ENCODE peak calls at places on chromosomes 4 and X, in five cellular contexts. Z is right lobe of liver, P is GM12892, E is uterus, A is ovary. Q is an unnamed sample.
A peak's percentile ranks its signal among the peaks of the same experiment; 100 is the strongest.

GRCh38 chrX:68874076-68874475 is 45.3 kb downstream of the EFNB1 start:
- DNase-seq in P (no peak), A (no peak), Z (no peak), E (no peak), Q (no peak)

GRCh38 chrX:49995021-49995731 is 72.8 kb downstream of the CLCN5 start:
- DNase-seq in A (no peak), P (no peak), E (no peak), Z (no peak), Q (no peak)

GRCh38 chr4:181548873-181549541 is 694.2 kb upstream of the TENM3 start:
- DNase-seq in P (no peak), Z (no peak), E (no peak), A (no peak), Q (no peak)

GRCh38 chr4:32462944-32463343 is 1742.8 kb downstream of the PCDH7 start:
- DNase-seq in E (no peak), Z (no peak), P (no peak), A (no peak), Q (no peak)

GRCh38 chrX:85244411-85245210 is 820 bp downstream of the ZNF711 start:
- DNase-seq in A (no peak), P (no peak), E (no peak), Z (no peak), Q (peak; percentile 43)

GRCh38 chr4:168881754-168882153 is 128.3 kb downstream of the CBR4 start:
- DNase-seq in Z (no peak), P (no peak), A (no peak), E (no peak), Q (no peak)

GRCh38 chr4:106615961-106616360 is 247.4 kb upstream of the GIMD1 start:
- DNase-seq in Z (no peak), A (no peak), E (no peak), P (no peak), Q (no peak)

GRCh38 chr4:1950369-1950768 is 58.4 kb downstream of the NELFA start:
- DNase-seq in Z (no peak), E (no peak), A (no peak), P (no peak), Q (no peak)

GRCh38 chr4:81405900-81406401 is 65.8 kb downstream of the RASGEF1B start:
- DNase-seq in E (no peak), P (peak; percentile 14), A (no peak), Z (peak; percentile 54), Q (peak; percentile 90)

GRCh38 chr4:28948501-28948900 is 1771.7 kb upstream of the PCDH7 start:
- DNase-seq in A (no peak), E (no peak), P (no peak), Z (no peak), Q (no peak)

GRCh38 chr4:182604161-182604591 is 313.0 kb downstream of the DCTD start:
- DNase-seq in A (no peak), Z (no peak), E (no peak), P (no peak), Q (no peak)

GRCh38 chr4:7058792-7059191 is 9.1 kb downstream of the GRPEL1 start:
- DNase-seq in Z (no peak), P (no peak), A (no peak), E (no peak), Q (no peak)

GRCh38 chr4:7060346-7061150 is 7.3 kb downstream of the GRPEL1 start:
- DNase-seq in E (no peak), P (no peak), Z (peak; percentile 42), A (no peak), Q (no peak)

GRCh38 chr4:7062816-7063215 is 5.0 kb downstream of the GRPEL1 start:
- DNase-seq in A (no peak), E (no peak), P (no peak), Z (no peak), Q (no peak)

GRCh38 chr4:7061815-7062214 is 6.0 kb downstream of the GRPEL1 start:
- DNase-seq in Z (no peak), A (no peak), E (no peak), P (no peak), Q (no peak)

DNA sequence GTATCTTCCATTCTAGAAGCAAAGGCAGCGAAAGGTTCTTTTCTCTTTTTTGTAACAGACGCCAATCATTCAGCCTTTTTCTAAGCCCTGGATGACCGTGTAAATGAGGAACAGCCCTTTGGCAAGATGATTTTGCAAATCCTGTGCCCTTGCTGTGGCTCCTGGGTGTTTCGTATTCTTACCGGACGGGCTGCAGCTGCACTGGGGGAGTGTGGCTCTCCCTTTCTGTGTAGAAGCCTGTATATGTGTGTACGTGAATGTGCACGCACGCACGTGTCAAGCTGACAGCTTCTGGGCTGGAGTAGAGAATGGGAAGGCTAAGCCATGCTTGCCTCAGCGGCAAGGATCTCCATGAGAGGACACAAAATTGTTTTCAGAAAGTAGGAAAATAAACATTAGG is 8.2 kb downstream of the GRPEL1 start:
- DNase-seq in P (no peak), A (no peak), Z (peak; percentile 28), E (no peak), Q (no peak)
- TF ChIP-seq POLR2A in P (no peak), A (no peak), Z (no peak), E (no peak), Q (no peak)

GRCh38 chr4:23718435-23718834 is 171.4 kb downstream of the PPARGC1A start:
- DNase-seq in Z (no peak), P (no peak), E (no peak), A (no peak), Q (no peak)
- TF ChIP-seq POLR2A in Z (no peak), P (no peak), E (no peak), A (no peak), Q (no peak)

GRCh38 chr4:38865445-38865844 is 2.2 kb upstream of the FAM114A1 start:
- DNase-seq in A (no peak), E (no peak), P (no peak), Z (peak; percentile 68), Q (no peak)

GRCh38 chr4:38869511-38869910 is 1.9 kb downstream of the FAM114A1 start:
- DNase-seq in E (no peak), A (no peak), Z (no peak), P (no peak), Q (no peak)

GRCh38 chr4:38868055-38868965 is 704 bp downstream of the FAM114A1 start:
- DNase-seq in Z (peak; percentile 73), E (peak; percentile 63), P (no peak), A (peak; percentile 75), Q (no peak)

GRCh38 chr4:38866973-38867477 is 581 bp upstream of the FAM114A1 start:
- DNase-seq in Z (no peak), P (no peak), A (no peak), E (no peak), Q (no peak)

GRCh38 chr4:38867478-38868054 is at the start of gene FAM114A1:
- DNase-seq in E (peak; percentile 83), A (peak; percentile 82), Z (peak; percentile 93), P (peak; percentile 79), Q (peak; percentile 83)
- TF ChIP-seq POLR2A in E (peak; percentile 54), A (peak; percentile 31), Z (peak; percentile 74), P (no peak), Q (no peak)

GRCh38 chr4:87171944-87172343 is 48.5 kb downstream of the KLHL8 start:
- DNase-seq in Z (no peak), E (no peak), P (no peak), A (no peak), Q (peak; percentile 51)

GRCh38 chr4:87165886-87166285 is 54.5 kb downstream of the KLHL8 start:
- DNase-seq in E (no peak), P (no peak), Z (no peak), A (no peak), Q (no peak)

DNA sequence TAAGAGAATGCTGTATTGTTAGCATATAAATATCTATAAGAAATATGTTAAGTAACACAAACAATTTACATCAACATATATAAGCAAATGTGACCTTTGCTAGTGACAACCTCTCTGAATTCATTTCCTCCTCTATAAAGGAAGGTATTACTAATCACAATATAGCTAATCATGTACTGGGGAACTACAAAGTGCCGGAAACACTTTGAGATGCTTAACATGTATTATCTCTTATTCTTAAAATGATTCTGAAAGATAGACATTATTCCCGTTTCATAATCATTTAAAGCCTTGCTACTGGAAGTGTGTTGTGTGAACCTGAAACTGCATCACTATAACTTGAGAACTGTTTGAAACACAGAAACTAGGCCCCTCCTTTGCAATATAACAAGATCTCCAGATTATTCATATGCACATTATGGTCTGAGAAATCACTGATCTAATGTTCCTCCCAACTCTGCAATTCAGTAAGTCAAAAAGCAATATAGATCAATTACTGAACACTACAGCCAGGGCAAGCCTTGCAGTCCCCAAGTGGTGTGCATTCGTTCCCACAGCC is 54.0 kb downstream of the KLHL8 start:
- DNase-seq in Z (no peak), A (no peak), E (no peak), P (no peak), Q (no peak)
- TF ChIP-seq POLR2A in Z (no peak), A (no peak), E (no peak), P (no peak), Q (no peak)

DNA sequence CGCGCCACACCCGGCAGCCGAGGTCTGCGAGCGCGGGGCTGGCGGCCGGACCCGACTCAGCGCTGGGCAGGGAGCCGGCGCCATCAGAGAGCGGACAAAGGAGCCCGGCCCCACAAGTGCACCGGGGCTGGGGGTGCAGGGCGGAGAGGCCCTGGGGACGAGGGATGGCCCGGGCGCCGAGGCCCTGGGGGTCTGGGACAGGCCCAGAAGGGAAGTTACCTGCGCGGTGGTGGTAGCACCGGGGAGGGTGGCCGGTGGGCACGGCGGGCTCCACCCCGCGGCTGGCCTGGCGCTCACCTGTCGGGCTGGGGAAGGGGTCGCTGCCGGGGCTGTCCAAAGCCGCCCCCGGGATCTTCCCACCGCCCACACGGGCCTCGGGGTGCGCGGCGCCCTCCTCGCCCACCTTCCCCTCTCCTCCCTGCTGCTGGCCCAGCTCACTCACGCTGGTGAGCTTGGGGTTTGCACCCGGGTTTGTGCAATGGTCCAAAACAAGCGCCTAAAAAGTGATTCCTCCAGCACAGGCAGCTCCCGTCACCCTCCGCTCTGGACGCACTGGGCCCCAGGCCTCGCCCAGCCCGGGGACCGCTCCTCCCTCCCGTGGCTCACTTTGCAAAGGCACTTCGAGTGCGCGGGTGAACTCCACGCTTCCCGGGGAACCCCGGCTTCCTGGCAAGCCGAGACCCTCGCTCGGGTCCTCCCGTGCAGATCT is at the start of gene CTPS2:
- DNase-seq in P (peak; percentile 66), E (peak; percentile 58), A (peak; percentile 62), Z (peak; percentile 73), Q (peak; percentile 78)
- TF ChIP-seq POLR2A in P (peak; percentile 71), E (no peak), A (no peak), Z (peak; percentile 69), Q (peak; percentile 76)

DNA sequence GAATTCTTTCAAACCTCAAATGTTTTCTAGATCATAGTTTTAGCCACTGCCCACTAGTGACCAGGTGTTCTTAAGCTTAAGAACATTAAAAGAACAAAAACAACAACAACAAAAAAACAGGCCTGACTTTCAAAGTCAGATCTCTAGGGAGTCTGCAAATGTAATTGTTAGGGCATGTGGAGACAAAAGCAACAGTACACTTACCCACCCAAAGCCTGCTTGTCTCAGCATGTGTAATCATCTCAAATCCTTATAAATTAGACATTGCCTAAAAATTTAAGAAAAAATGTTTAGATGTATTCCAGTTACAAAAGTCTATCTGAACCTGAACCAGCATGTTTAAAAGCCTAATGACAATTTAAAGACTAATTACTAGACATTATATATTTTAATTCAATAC is 79.9 kb downstream of the SLC7A11 start:
- DNase-seq in P (no peak), Z (no peak), E (no peak), A (no peak), Q (no peak)
- TF ChIP-seq POLR2A in P (no peak), Z (no peak), E (no peak), A (no peak), Q (no peak)